ENCODE peak calls at places on chromosomes 2 and 18, in six cellular contexts. B is activated naive CD4-positive, alpha-beta T cell treated with anti-CD3 and anti-CD28 coated beads for 36 hours; H is AG08395; G is HEK293T; K is T47D; T is midbrain. M is an unnamed sample.

GRCh38 chr2:171999125-171999524 is 628 bp upstream of the METAP1D start:
- DNase-seq in K (peak), H (no peak), B (no peak), G (no peak), T (no peak), M (no peak)

GRCh38 chr2:210318491-210318890 is 3.5 kb upstream of the MYL1 start:
- DNase-seq in K (no peak), G (no peak), T (no peak), H (no peak), B (no peak), M (no peak)

GRCh38 chr18:33275843-33276242 is 164.7 kb downstream of the CCDC178 start:
- DNase-seq in B (no peak), H (no peak), T (no peak), G (no peak), K (no peak), M (no peak)

GRCh38 chr2:205510345-205510744 is 172.0 kb upstream of the NRP2 start:
- DNase-seq in H (no peak), B (no peak), G (no peak), K (no peak), T (no peak), M (no peak)

GRCh38 chr18:58993260-58993659 is 128.6 kb downstream of the ZNF532 start:
- DNase-seq in G (no peak), H (peak), T (no peak), B (no peak), K (no peak), M (no peak)

GRCh38 chr2:174603280-174603679 is 5.7 kb upstream of the WIPF1 start:
- DNase-seq in G (peak), T (peak), K (peak), B (peak), H (peak), M (peak)

GRCh38 chr2:224160917-224161316 is 121.8 kb upstream of the SERPINE2 start:
- DNase-seq in T (no peak), G (no peak), H (peak), K (peak), B (no peak), M (no peak)

GRCh38 chr2:10971855-10972348 is 60.2 kb downstream of the KCNF1 start:
- DNase-seq in H (no peak), B (no peak), T (no peak), K (no peak), G (no peak), M (no peak)

GRCh38 chr2:239150125-239151011 is 250.5 kb downstream of the HDAC4 start:
- DNase-seq in H (no peak), G (no peak), B (peak), T (no peak), K (no peak), M (peak)

GRCh38 chr2:38711558-38711957 is 39.6 kb downstream of the SRSF7 start:
- DNase-seq in B (no peak), H (no peak), T (no peak), G (no peak), K (no peak), M (no peak)

GRCh38 chr2:216004408-216005283 is 8.7 kb downstream of the MREG start:
- DNase-seq in T (no peak), K (no peak), G (no peak), B (peak), H (no peak), M (peak)

GRCh38 chr2:152336103-152336853 is 1.3 kb downstream of the FMNL2 start:
- DNase-seq in G (peak), B (peak), H (peak), T (no peak), K (no peak), M (peak)

GRCh38 chr18:31244737-31245432 is 73.1 kb upstream of the DSG1 start:
- DNase-seq in G (no peak), B (no peak), H (no peak), K (no peak), T (no peak), M (no peak)

GRCh38 chr18:47150824-47151366 is 595 bp upstream of the HDHD2 start:
- DNase-seq in T (peak), K (no peak), G (no peak), B (peak), H (no peak), M (no peak)

GRCh38 chr18:57107141-57107832 is 39.6 kb upstream of the BOD1L2 start:
- DNase-seq in K (peak), T (peak), H (peak), G (peak), B (no peak), M (no peak)

GRCh38 chr2:120405769-120406119 is 59.8 kb downstream of the INHBB start:
- DNase-seq in H (no peak), T (no peak), B (no peak), K (no peak), G (no peak), M (no peak)

GRCh38 chr18:5998907-5999306 is 103.6 kb upstream of the TMEM200C start:
- DNase-seq in G (no peak), K (no peak), B (no peak), T (no peak), H (no peak), M (no peak)

GRCh38 chr18:48002933-48003365 is 72.5 kb upstream of the SMAD2 start:
- DNase-seq in B (no peak), T (no peak), K (peak), G (no peak), H (peak), M (no peak)

GRCh38 chr2:102796337-102796736 is 34.5 kb downstream of the TMEM182 start:
- DNase-seq in K (peak), B (no peak), G (no peak), H (no peak), T (no peak), M (no peak)

GRCh38 chr2:218540015-218540414 is 28.1 kb downstream of the USP37 start:
- DNase-seq in K (no peak), G (no peak), T (no peak), H (no peak), B (no peak), M (no peak)

GRCh38 chr18:48572402-48573126 is 33.7 kb downstream of the CTIF start:
- DNase-seq in B (no peak), H (no peak), K (no peak), T (no peak), G (no peak), M (no peak)

GRCh38 chr2:200320344-200320743 is 13.9 kb downstream of the SPATS2L start:
- DNase-seq in G (no peak), H (no peak), K (no peak), B (no peak), T (peak), M (no peak)

GRCh38 chr2:363823-364470 is 76.1 kb upstream of the ALKAL2 start:
- DNase-seq in T (no peak), K (no peak), H (no peak), G (no peak), B (no peak), M (no peak)

GRCh38 chr2:62222674-62223073 is 26.8 kb downstream of the B3GNT2 start:
- DNase-seq in T (no peak), B (no peak), G (no peak), K (no peak), H (no peak), M (no peak)

GRCh38 chr2:47088371-47089082 is 66.6 kb downstream of the STPG4 start:
- DNase-seq in T (no peak), G (no peak), B (no peak), K (no peak), H (no peak), M (no peak)

GRCh38 chr18:54852780-54853675 is 24.8 kb downstream of the RAB27B start:
- DNase-seq in G (no peak), T (no peak), H (no peak), K (no peak), B (no peak), M (no peak)

GRCh38 chr2:207289295-207290018 is 123.7 kb upstream of the KLF7 start:
- DNase-seq in T (no peak), K (peak), H (no peak), G (no peak), B (peak), M (no peak)